ENCODE peak calls at places on chromosomes 13 and 19, in ten cellular contexts. One of them, this sample, is unnamed.

GRCh38 chr13:93224545-93224944 is 2.1 kb upstream of the GPC6 start:
- DNase-seq in psoas muscle: no peak
- DNase-seq in tibial nerve: no peak
- DNase-seq in H1: no peak
- DNase-seq in endothelial cell of umbilical vein: no peak
- DNase-seq in GM10248: no peak
- DNase-seq in neural crest cell: no peak
- DNase-seq in AG09319: no peak
- DNase-seq in cardiac muscle cell: peak
- DNase-seq in transverse colon: no peak
- DNase-seq in this sample: no peak

GRCh38 chr13:20526664-20527063 is 1.0 kb upstream of the CRYL1 start:
- DNase-seq in endothelial cell of umbilical vein: peak
- DNase-seq in psoas muscle: no peak
- DNase-seq in H1: no peak
- DNase-seq in cardiac muscle cell: no peak
- DNase-seq in GM10248: no peak
- DNase-seq in transverse colon: no peak
- DNase-seq in neural crest cell: no peak
- DNase-seq in tibial nerve: no peak
- DNase-seq in AG09319: no peak
- DNase-seq in this sample: no peak

GRCh38 chr19:47658431-47659383 is 49.8 kb downstream of the BICRA start:
- DNase-seq in AG09319: no peak
- DNase-seq in transverse colon: peak
- DNase-seq in GM10248: no peak
- DNase-seq in endothelial cell of umbilical vein: peak
- DNase-seq in cardiac muscle cell: no peak
- DNase-seq in neural crest cell: no peak
- DNase-seq in tibial nerve: no peak
- DNase-seq in H1: no peak
- DNase-seq in psoas muscle: peak
- DNase-seq in this sample: no peak

GRCh38 chr13:99559560-99559959 is 58.3 kb downstream of the TM9SF2 start:
- DNase-seq in psoas muscle: no peak
- DNase-seq in AG09319: no peak
- DNase-seq in tibial nerve: no peak
- DNase-seq in transverse colon: no peak
- DNase-seq in endothelial cell of umbilical vein: no peak
- DNase-seq in H1: no peak
- DNase-seq in cardiac muscle cell: no peak
- DNase-seq in neural crest cell: no peak
- DNase-seq in GM10248: no peak
- DNase-seq in this sample: no peak

GRCh38 chr19:7670150-7670784 is 1.4 kb downstream of the RETN start:
- DNase-seq in AG09319: no peak
- DNase-seq in cardiac muscle cell: peak
- DNase-seq in tibial nerve: no peak
- DNase-seq in psoas muscle: no peak
- DNase-seq in H1: no peak
- DNase-seq in GM10248: no peak
- DNase-seq in transverse colon: no peak
- DNase-seq in endothelial cell of umbilical vein: no peak
- DNase-seq in neural crest cell: no peak
- DNase-seq in this sample: no peak

GRCh38 chr13:21453352-21454089 is 5.6 kb downstream of the ZDHHC20 start:
- DNase-seq in GM10248: no peak
- DNase-seq in tibial nerve: no peak
- DNase-seq in endothelial cell of umbilical vein: no peak
- DNase-seq in neural crest cell: no peak
- DNase-seq in transverse colon: no peak
- DNase-seq in H1: no peak
- DNase-seq in cardiac muscle cell: no peak
- DNase-seq in psoas muscle: no peak
- DNase-seq in AG09319: peak
- DNase-seq in this sample: no peak

GRCh38 chr19:33208371-33208770 is 14.2 kb downstream of the LRP3 start:
- DNase-seq in transverse colon: no peak
- DNase-seq in H1: no peak
- DNase-seq in GM10248: no peak
- DNase-seq in psoas muscle: peak
- DNase-seq in endothelial cell of umbilical vein: no peak
- DNase-seq in AG09319: no peak
- DNase-seq in cardiac muscle cell: no peak
- DNase-seq in neural crest cell: no peak
- DNase-seq in tibial nerve: no peak
- DNase-seq in this sample: no peak

GRCh38 chr13:106804996-106805395 is 237.1 kb upstream of the ARGLU1 start:
- DNase-seq in AG09319: no peak
- DNase-seq in endothelial cell of umbilical vein: no peak
- DNase-seq in transverse colon: no peak
- DNase-seq in H1: no peak
- DNase-seq in cardiac muscle cell: no peak
- DNase-seq in tibial nerve: no peak
- DNase-seq in GM10248: no peak
- DNase-seq in psoas muscle: no peak
- DNase-seq in neural crest cell: no peak
- DNase-seq in this sample: no peak

GRCh38 chr19:44303305-44303704 is 1.5 kb downstream of the ZNF235 start:
- DNase-seq in transverse colon: no peak
- DNase-seq in AG09319: no peak
- DNase-seq in tibial nerve: no peak
- DNase-seq in endothelial cell of umbilical vein: no peak
- DNase-seq in cardiac muscle cell: no peak
- DNase-seq in H1: no peak
- DNase-seq in GM10248: no peak
- DNase-seq in neural crest cell: no peak
- DNase-seq in psoas muscle: no peak
- DNase-seq in this sample: no peak

GRCh38 chr19:7908078-7908699 is 4.5 kb downstream of the MAP2K7 start:
- DNase-seq in endothelial cell of umbilical vein: no peak
- DNase-seq in tibial nerve: no peak
- DNase-seq in cardiac muscle cell: no peak
- DNase-seq in AG09319: no peak
- DNase-seq in H1: no peak
- DNase-seq in neural crest cell: no peak
- DNase-seq in psoas muscle: no peak
- DNase-seq in transverse colon: no peak
- DNase-seq in GM10248: no peak
- DNase-seq in this sample: no peak

GRCh38 chr13:110010433-110011135 is 224.2 kb upstream of the IRS2 start:
- DNase-seq in transverse colon: no peak
- DNase-seq in GM10248: no peak
- DNase-seq in endothelial cell of umbilical vein: no peak
- DNase-seq in psoas muscle: no peak
- DNase-seq in AG09319: no peak
- DNase-seq in cardiac muscle cell: no peak
- DNase-seq in tibial nerve: no peak
- DNase-seq in neural crest cell: no peak
- DNase-seq in H1: no peak
- DNase-seq in this sample: no peak

GRCh38 chr19:40147338-40147692 is 43.9 kb upstream of the MAP3K10 start:
- DNase-seq in endothelial cell of umbilical vein: no peak
- DNase-seq in GM10248: no peak
- DNase-seq in tibial nerve: no peak
- DNase-seq in H1: no peak
- DNase-seq in neural crest cell: no peak
- DNase-seq in cardiac muscle cell: no peak
- DNase-seq in transverse colon: no peak
- DNase-seq in psoas muscle: no peak
- DNase-seq in AG09319: no peak
- DNase-seq in this sample: no peak

GRCh38 chr19:45299719-45300118 is 23.0 kb downstream of the CKM start:
- DNase-seq in cardiac muscle cell: no peak
- DNase-seq in neural crest cell: no peak
- DNase-seq in H1: no peak
- DNase-seq in endothelial cell of umbilical vein: no peak
- DNase-seq in transverse colon: no peak
- DNase-seq in AG09319: no peak
- DNase-seq in tibial nerve: no peak
- DNase-seq in GM10248: no peak
- DNase-seq in psoas muscle: no peak
- DNase-seq in this sample: no peak

GRCh38 chr13:20049558-20050473 is 91.3 kb downstream of the ZMYM2 start:
- DNase-seq in GM10248: no peak
- DNase-seq in tibial nerve: no peak
- DNase-seq in H1: no peak
- DNase-seq in neural crest cell: no peak
- DNase-seq in psoas muscle: no peak
- DNase-seq in cardiac muscle cell: no peak
- DNase-seq in AG09319: no peak
- DNase-seq in endothelial cell of umbilical vein: peak
- DNase-seq in transverse colon: no peak
- DNase-seq in this sample: no peak

GRCh38 chr13:87709947-87710346 is 38.8 kb downstream of the SLITRK5 start:
- DNase-seq in cardiac muscle cell: no peak
- DNase-seq in psoas muscle: no peak
- DNase-seq in endothelial cell of umbilical vein: no peak
- DNase-seq in AG09319: no peak
- DNase-seq in GM10248: no peak
- DNase-seq in neural crest cell: no peak
- DNase-seq in tibial nerve: no peak
- DNase-seq in H1: no peak
- DNase-seq in transverse colon: no peak
- DNase-seq in this sample: no peak

GRCh38 chr19:49869484-49870308 is 2.3 kb upstream of the PNKP start:
- DNase-seq in endothelial cell of umbilical vein: peak
- DNase-seq in cardiac muscle cell: peak
- DNase-seq in GM10248: peak
- DNase-seq in tibial nerve: peak
- DNase-seq in transverse colon: peak
- DNase-seq in AG09319: peak
- DNase-seq in neural crest cell: peak
- DNase-seq in psoas muscle: peak
- DNase-seq in H1: peak
- DNase-seq in this sample: peak
- TF ChIP-seq CTCF in endothelial cell of umbilical vein: no peak
- TF ChIP-seq CTCF in cardiac muscle cell: peak
- TF ChIP-seq CTCF in GM10248: no peak
- TF ChIP-seq CTCF in tibial nerve: peak
- TF ChIP-seq CTCF in transverse colon: no peak
- TF ChIP-seq CTCF in AG09319: no peak
- TF ChIP-seq CTCF in neural crest cell: no peak
- TF ChIP-seq CTCF in psoas muscle: no peak
- TF ChIP-seq CTCF in H1: no peak
- TF ChIP-seq CTCF in this sample: peak

GRCh38 chr13:38662362-38662761 is 24.5 kb upstream of the FREM2 start:
- DNase-seq in psoas muscle: no peak
- DNase-seq in cardiac muscle cell: peak
- DNase-seq in endothelial cell of umbilical vein: no peak
- DNase-seq in neural crest cell: no peak
- DNase-seq in H1: no peak
- DNase-seq in GM10248: no peak
- DNase-seq in AG09319: no peak
- DNase-seq in transverse colon: no peak
- DNase-seq in tibial nerve: no peak
- DNase-seq in this sample: no peak

GRCh38 chr13:38656699-38657098 is 30.2 kb upstream of the FREM2 start:
- DNase-seq in H1: no peak
- DNase-seq in neural crest cell: no peak
- DNase-seq in AG09319: no peak
- DNase-seq in GM10248: no peak
- DNase-seq in tibial nerve: no peak
- DNase-seq in endothelial cell of umbilical vein: no peak
- DNase-seq in transverse colon: no peak
- DNase-seq in cardiac muscle cell: no peak
- DNase-seq in psoas muscle: no peak
- DNase-seq in this sample: peak

GRCh38 chr13:38664920-38665319 is 22.0 kb upstream of the FREM2 start:
- DNase-seq in endothelial cell of umbilical vein: no peak
- DNase-seq in AG09319: no peak
- DNase-seq in cardiac muscle cell: no peak
- DNase-seq in tibial nerve: no peak
- DNase-seq in psoas muscle: no peak
- DNase-seq in GM10248: no peak
- DNase-seq in neural crest cell: no peak
- DNase-seq in transverse colon: no peak
- DNase-seq in H1: no peak
- DNase-seq in this sample: no peak

GRCh38 chr13:38657191-38657590 is 29.7 kb upstream of the FREM2 start:
- DNase-seq in transverse colon: no peak
- DNase-seq in AG09319: no peak
- DNase-seq in endothelial cell of umbilical vein: no peak
- DNase-seq in psoas muscle: no peak
- DNase-seq in neural crest cell: no peak
- DNase-seq in GM10248: no peak
- DNase-seq in tibial nerve: no peak
- DNase-seq in H1: no peak
- DNase-seq in cardiac muscle cell: no peak
- DNase-seq in this sample: no peak

DNA sequence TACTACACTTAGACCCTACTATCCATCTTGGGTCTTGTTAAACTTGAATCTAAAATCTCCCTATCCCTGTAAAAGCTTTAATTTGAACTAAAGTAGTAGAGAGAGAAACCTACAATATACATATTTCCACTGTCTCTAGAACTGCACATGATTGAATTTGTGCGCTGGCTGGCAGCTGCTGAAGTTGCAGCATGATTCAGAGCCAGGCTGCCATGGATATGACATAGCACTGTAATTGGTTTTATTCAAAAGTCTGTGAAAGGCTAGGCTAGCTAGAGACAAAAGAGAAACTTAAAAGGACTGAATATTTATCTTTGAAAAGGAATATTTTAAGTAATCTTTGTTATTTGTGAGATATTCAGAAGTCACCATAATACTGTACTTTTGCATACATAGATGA is 25.6 kb upstream of the FREM2 start:
- DNase-seq in transverse colon: no peak
- DNase-seq in H1: no peak
- DNase-seq in AG09319: no peak
- DNase-seq in psoas muscle: no peak
- DNase-seq in cardiac muscle cell: no peak
- DNase-seq in tibial nerve: no peak
- DNase-seq in neural crest cell: no peak
- DNase-seq in endothelial cell of umbilical vein: no peak
- DNase-seq in GM10248: no peak
- DNase-seq in this sample: no peak
- TF ChIP-seq CTCF in transverse colon: no peak
- TF ChIP-seq CTCF in H1: no peak
- TF ChIP-seq CTCF in AG09319: no peak
- TF ChIP-seq CTCF in psoas muscle: no peak
- TF ChIP-seq CTCF in cardiac muscle cell: no peak
- TF ChIP-seq CTCF in tibial nerve: no peak
- TF ChIP-seq CTCF in neural crest cell: no peak
- TF ChIP-seq CTCF in endothelial cell of umbilical vein: no peak
- TF ChIP-seq CTCF in GM10248: no peak
- TF ChIP-seq CTCF in this sample: no peak

GRCh38 chr19:2461751-2462634 is 5.2 kb upstream of the LMNB2 start:
- DNase-seq in AG09319: no peak
- DNase-seq in transverse colon: peak
- DNase-seq in cardiac muscle cell: peak
- DNase-seq in endothelial cell of umbilical vein: peak
- DNase-seq in neural crest cell: peak
- DNase-seq in GM10248: peak
- DNase-seq in psoas muscle: peak
- DNase-seq in tibial nerve: no peak
- DNase-seq in H1: no peak
- DNase-seq in this sample: peak
- TF ChIP-seq CTCF in AG09319: peak
- TF ChIP-seq CTCF in transverse colon: no peak
- TF ChIP-seq CTCF in cardiac muscle cell: peak
- TF ChIP-seq CTCF in endothelial cell of umbilical vein: peak
- TF ChIP-seq CTCF in neural crest cell: no peak
- TF ChIP-seq CTCF in GM10248: no peak
- TF ChIP-seq CTCF in psoas muscle: no peak
- TF ChIP-seq CTCF in tibial nerve: no peak
- TF ChIP-seq CTCF in H1: no peak
- TF ChIP-seq CTCF in this sample: no peak

GRCh38 chr19:14091086-14091884 is 734 bp upstream of the SAMD1 start:
- DNase-seq in neural crest cell: peak
- DNase-seq in transverse colon: peak
- DNase-seq in H1: no peak
- DNase-seq in endothelial cell of umbilical vein: peak
- DNase-seq in cardiac muscle cell: no peak
- DNase-seq in psoas muscle: no peak
- DNase-seq in GM10248: peak
- DNase-seq in AG09319: no peak
- DNase-seq in tibial nerve: peak
- DNase-seq in this sample: peak
- TF ChIP-seq CTCF in neural crest cell: peak
- TF ChIP-seq CTCF in transverse colon: no peak
- TF ChIP-seq CTCF in H1: no peak
- TF ChIP-seq CTCF in endothelial cell of umbilical vein: no peak
- TF ChIP-seq CTCF in cardiac muscle cell: peak
- TF ChIP-seq CTCF in psoas muscle: no peak
- TF ChIP-seq CTCF in GM10248: peak
- TF ChIP-seq CTCF in AG09319: peak
- TF ChIP-seq CTCF in tibial nerve: no peak
- TF ChIP-seq CTCF in this sample: peak

This sample was measured in body of pancreas.